ENCODE peak calls at places on chromosomes 6 and 20, in eight cellular contexts. U is foreskin fibroblast, M is prostate gland, Y is cardiac muscle cell, V is transverse colon, Q is PC-9, T is HepG2, F is tibial nerve. K is an unnamed sample.

GRCh38 chr20:9581509-9581908 is 67.1 kb downstream of the LAMP5 start:
- DNase-seq in U (no peak), M (no peak), Y (no peak), V (no peak), Q (no peak), T (no peak), F (no peak), K (no peak)

GRCh38 chr6:22966711-22967110 is 397.3 kb downstream of the HDGFL1 start:
- DNase-seq in U (no peak), M (peak; percentile 6), Y (no peak), V (no peak), Q (no peak), T (no peak), F (no peak), K (no peak)

GRCh38 chr6:43742285-43742684 is 27.7 kb upstream of the VEGFA start:
- DNase-seq in U (no peak), M (no peak), Y (no peak), V (no peak), Q (no peak), T (no peak), F (no peak), K (no peak)

GRCh38 chr6:14717307-14717706 is 528.6 kb upstream of the JARID2 start:
- DNase-seq in U (no peak), M (no peak), Y (no peak), V (no peak), Q (no peak), T (no peak), F (no peak), K (no peak)

GRCh38 chr6:5672581-5673011 is 334.1 kb downstream of the NRN1 start:
- DNase-seq in U (peak; percentile 90), M (no peak), Y (peak; percentile 77), V (no peak), Q (no peak), T (no peak), F (no peak), K (peak; percentile 81)

GRCh38 chr6:141824258-141824795 is 308.4 kb upstream of the GJE1 start:
- DNase-seq in U (no peak), M (no peak), Y (peak; percentile 5), V (no peak), Q (no peak), T (no peak), F (no peak), K (no peak)

GRCh38 chr6:157770946-157771345 is 52.1 kb upstream of the SNX9 start:
- DNase-seq in U (no peak), M (no peak), Y (no peak), V (no peak), Q (peak; percentile 80), T (no peak), F (no peak), K (no peak)

GRCh38 chr6:143260857-143261256 is 189.6 kb downstream of the ADAT2 start:
- DNase-seq in U (peak; percentile 48), M (no peak), Y (no peak), V (no peak), Q (peak; percentile 54), T (no peak), F (no peak), K (no peak)

GRCh38 chr20:420721-421574 is 12.8 kb downstream of the RBCK1 start:
- DNase-seq in U (no peak), M (no peak), Y (no peak), V (peak; percentile 92), Q (no peak), T (no peak), F (no peak), K (no peak)

GRCh38 chr6:5529015-5529414 is 267.7 kb downstream of the FARS2 start:
- DNase-seq in U (peak; percentile 31), M (no peak), Y (no peak), V (no peak), Q (no peak), T (no peak), F (no peak), K (no peak)

GRCh38 chr6:27836783-27837635 is 75.2 kb downstream of the OR2B2 start:
- DNase-seq in U (peak; percentile 75), M (peak; percentile 73), Y (peak; percentile 90), V (peak; percentile 72), Q (peak; percentile 43), T (peak; percentile 86), F (no peak), K (peak; percentile 78)

GRCh38 chr6:165876568-165876967 is 213.5 kb upstream of the PDE10A start:
- DNase-seq in U (no peak), M (no peak), Y (peak; percentile 80), V (peak; percentile 50), Q (no peak), T (no peak), F (peak; percentile 45), K (no peak)

GRCh38 chr6:64330694-64331309 is 695.2 kb downstream of the PHF3 start:
- DNase-seq in U (peak; percentile 0), M (peak; percentile 47), Y (peak; percentile 79), V (peak; percentile 83), Q (peak; percentile 48), T (peak; percentile 55), F (peak; percentile 19), K (no peak)

GRCh38 chr20:44247676-44248419 is 740 bp downstream of the GDAP1L1 start:
- DNase-seq in U (peak; percentile 6), M (no peak), Y (peak; percentile 49), V (no peak), Q (no peak), T (peak; percentile 80), F (no peak), K (peak; percentile 9)

GRCh38 chr20:40633123-40633850 is 55.7 kb downstream of the MAFB start:
- DNase-seq in U (no peak), M (no peak), Y (no peak), V (no peak), Q (no peak), T (no peak), F (no peak), K (no peak)

GRCh38 chr20:54260116-54260515 is 52.2 kb downstream of the PFDN4 start:
- DNase-seq in U (no peak), M (no peak), Y (no peak), V (no peak), Q (no peak), T (no peak), F (no peak), K (no peak)

GRCh38 chr20:46174469-46175126 is 56.5 kb downstream of the CD40 start:
- DNase-seq in U (peak; percentile 34), M (peak; percentile 50), Y (peak; percentile 70), V (peak; percentile 74), Q (no peak), T (peak; percentile 57), F (peak; percentile 55), K (no peak)

GRCh38 chr6:11622156-11622555 is 84.6 kb downstream of the TMEM170B start:
- DNase-seq in U (no peak), M (no peak), Y (peak; percentile 39), V (no peak), Q (no peak), T (no peak), F (no peak), K (no peak)

GRCh38 chr6:113854531-113855499 is 2.3 kb upstream of the MARCKS start:
- DNase-seq in U (peak; percentile 68), M (peak; percentile 71), Y (peak; percentile 92), V (peak; percentile 87), Q (peak; percentile 87), T (peak; percentile 44), F (peak; percentile 48), K (no peak)

GRCh38 chr6:144377586-144377985 is 92.5 kb downstream of the UTRN start:
- DNase-seq in U (peak; percentile 73), M (no peak), Y (peak; percentile 54), V (no peak), Q (no peak), T (no peak), F (no peak), K (peak; percentile 11)

GRCh38 chr20:36571564-36572504 is 1.6 kb upstream of the TGIF2 start:
- DNase-seq in U (no peak), M (no peak), Y (no peak), V (no peak), Q (no peak), T (peak; percentile 73), F (no peak), K (no peak)

GRCh38 chr6:52503344-52503747 is 73.5 kb downstream of the TRAM2 start:
- DNase-seq in U (no peak), M (no peak), Y (no peak), V (no peak), Q (no peak), T (no peak), F (no peak), K (no peak)
- TF ChIP-seq CTCF in U (no peak), M (no peak), Y (no peak), V (no peak), Q (no peak), T (no peak), F (no peak), K (no peak)

GRCh38 chr6:41672016-41672415 is 33.7 kb downstream of the MDFI start:
- DNase-seq in U (no peak), M (no peak), Y (no peak), V (no peak), Q (no peak), T (no peak), F (no peak), K (no peak)
- H3K4me3 ChIP-seq in U (no peak overlapping the region), M (no peak overlapping the region), Y (no peak overlapping the region), V (no peak overlapping the region), Q (no peak overlapping the region), T (no peak overlapping the region), F (no peak overlapping the region), K (no peak overlapping the region)

DNA sequence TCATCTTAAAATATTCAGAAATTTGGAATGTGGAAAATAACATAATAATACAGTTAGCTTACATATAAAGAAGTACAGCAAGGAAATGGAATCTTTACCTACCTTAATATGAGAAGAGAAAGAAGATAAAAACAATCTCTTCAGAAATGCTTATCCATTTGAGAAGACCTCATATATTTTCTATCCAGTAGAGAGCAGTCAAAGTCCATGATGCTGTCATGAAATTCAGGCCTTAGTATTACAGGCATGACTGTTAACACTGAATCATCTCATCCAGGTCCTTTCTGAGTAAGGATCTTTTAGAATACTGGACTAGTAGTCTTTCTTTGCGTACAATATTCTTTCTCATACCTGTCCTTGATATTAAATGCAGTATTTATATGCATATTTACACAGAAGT is 713.4 kb downstream of the CD109 start:
- DNase-seq in U (peak; percentile 61), M (no peak), Y (peak; percentile 83), V (no peak), Q (no peak), T (peak; percentile 36), F (no peak), K (peak; percentile 54)
- TF ChIP-seq CTCF in U (peak; percentile 15), M (no peak), Y (peak; percentile 49), V (peak; percentile 43), Q (peak; percentile 62), T (peak; percentile 64), F (peak; percentile 42), K (peak; percentile 30)

DNA sequence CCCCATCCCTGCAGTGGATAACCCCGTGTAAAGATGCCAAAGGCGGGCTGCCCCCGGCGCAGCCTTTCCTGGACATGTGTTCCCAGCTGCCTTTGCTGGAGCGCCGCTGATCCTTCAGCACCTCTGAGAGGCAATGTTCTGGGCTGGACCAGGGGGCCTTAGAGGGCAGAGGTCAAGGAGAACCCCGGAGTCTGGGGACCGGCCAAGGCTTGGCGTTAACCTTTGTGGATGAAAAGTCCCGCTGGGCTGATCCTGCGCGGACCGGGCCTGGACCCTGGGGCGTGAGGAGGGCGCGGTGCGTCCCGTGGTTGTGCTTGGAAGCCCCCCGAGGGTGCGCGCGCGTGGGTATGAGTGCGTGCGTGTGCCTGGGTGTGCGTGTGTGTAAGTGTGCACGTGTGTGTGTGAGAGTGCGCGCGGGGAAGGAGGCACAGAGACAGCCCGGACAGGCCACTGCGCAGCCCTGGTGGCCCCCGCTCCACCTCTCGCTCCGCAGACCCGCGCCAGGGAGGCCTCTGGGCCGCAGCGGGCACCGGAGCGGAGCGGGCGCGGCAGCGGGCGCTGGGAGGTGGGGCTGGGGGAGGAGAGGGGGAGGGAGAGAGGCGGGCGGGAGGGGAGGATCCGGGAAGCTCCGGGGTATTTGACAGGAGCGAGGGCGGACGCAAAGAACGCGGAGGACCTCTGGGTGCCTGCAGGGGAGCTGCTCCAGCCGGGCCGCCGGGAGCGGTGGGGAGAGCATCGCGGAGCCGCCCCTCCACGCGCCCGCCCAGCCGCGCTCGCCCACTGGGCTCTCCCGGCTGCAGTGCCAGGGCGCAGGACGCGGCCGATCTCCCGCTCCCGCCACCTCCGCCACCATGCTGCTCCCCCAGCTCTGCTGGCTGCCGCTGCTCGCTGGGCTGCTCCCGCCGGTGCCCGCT is at the start of gene SMOC2:
- DNase-seq in U (no peak), M (peak; percentile 40), Y (peak; percentile 8), V (peak; percentile 52), Q (no peak), T (no peak), F (no peak), K (no peak)
- H3K4me3 ChIP-seq in U (no peak within 1 kb of the TSS), M (peak within 1 kb of the TSS; percentile 42), Y (peak within 1 kb of the TSS; percentile 43), V (peak within 1 kb of the TSS; percentile 46), Q (no peak within 1 kb of the TSS), T (no peak within 1 kb of the TSS), F (peak within 1 kb of the TSS; percentile 58), K (no peak within 1 kb of the TSS)